ENCODE peak calls at places on chromosome 17, in seven cellular contexts. D is left ventricle myocardium inferior, A is neural progenitor cell, X is esophagus squamous epithelium, J is Panc1, E is IMR-90, I is mammary epithelial cell. U is an unnamed sample.

GRCh38 chr17:58320570-58321323 is 7.8 kb downstream of the TSPOAP1 start:
- DNase-seq in D (no peak), A (no peak), X (no peak), J (no peak), E (no peak), I (no peak), U (no peak)

GRCh38 chr17:82929011-82929622 is 89.3 kb upstream of the ZNF750 start:
- DNase-seq in D (peak), A (no peak), X (no peak), J (no peak), E (no peak), I (no peak), U (no peak)

GRCh38 chr17:33233855-33234228 is 59.3 kb downstream of the ASIC2 start:
- DNase-seq in D (peak), A (no peak), X (no peak), J (no peak), E (no peak), I (no peak), U (no peak)

GRCh38 chr17:35788504-35788998 is 6.9 kb downstream of the MMP28 start:
- DNase-seq in D (no peak), A (no peak), X (no peak), J (no peak), E (peak), I (peak), U (peak)

GRCh38 chr17:75487351-75488070 is 27.8 kb downstream of the CASKIN2 start:
- DNase-seq in D (no peak), A (no peak), X (no peak), J (no peak), E (no peak), I (no peak), U (no peak)

GRCh38 chr17:58414596-58414997 is 2.7 kb downstream of the RNF43 start:
- DNase-seq in D (no peak), A (no peak), X (no peak), J (no peak), E (no peak), I (peak), U (no peak)

GRCh38 chr17:62825182-62825581 is 17.1 kb upstream of the MARCHF10 start:
- DNase-seq in D (no peak), A (no peak), X (no peak), J (no peak), E (no peak), I (no peak), U (no peak)

GRCh38 chr17:48756816-48757215 is 28.3 kb upstream of the HOXB13 start:
- DNase-seq in D (no peak), A (no peak), X (no peak), J (no peak), E (no peak), I (no peak), U (no peak)

GRCh38 chr17:37742762-37743611 is 1.9 kb downstream of the HNF1B start:
- DNase-seq in D (no peak), A (peak), X (no peak), J (no peak), E (no peak), I (no peak), U (no peak)

GRCh38 chr17:70484496-70484895 is 315.2 kb downstream of the KCNJ2 start:
- DNase-seq in D (no peak), A (no peak), X (no peak), J (no peak), E (no peak), I (no peak), U (no peak)

GRCh38 chr17:28379814-28380571 is 8.5 kb downstream of the SARM1 start:
- DNase-seq in D (no peak), A (no peak), X (no peak), J (no peak), E (peak), I (peak), U (peak)

GRCh38 chr17:20256144-20256543 is 211.2 kb downstream of the LGALS9B start:
- DNase-seq in D (no peak), A (no peak), X (no peak), J (no peak), E (no peak), I (no peak), U (no peak)

GRCh38 chr17:39057807-39058206 is 90.6 kb upstream of the FBXO47 start:
- DNase-seq in D (no peak), A (no peak), X (no peak), J (no peak), E (no peak), I (no peak), U (no peak)

GRCh38 chr17:69430488-69430887 is 16.0 kb downstream of the MAP2K6 start:
- DNase-seq in D (no peak), A (no peak), X (no peak), J (no peak), E (no peak), I (peak), U (peak)

GRCh38 chr17:9900744-9901143 is 4.3 kb downstream of the RCVRN start:
- DNase-seq in D (no peak), A (no peak), X (no peak), J (no peak), E (peak), I (no peak), U (peak)

GRCh38 chr17:44000141-44000860 is 4.1 kb upstream of the NAGS start:
- DNase-seq in D (no peak), A (no peak), X (no peak), J (no peak), E (no peak), I (no peak), U (no peak)

GRCh38 chr17:63279498-63280230 is 166.4 kb downstream of the CYB561 start:
- DNase-seq in D (no peak), A (no peak), X (no peak), J (no peak), E (peak), I (peak), U (no peak)

GRCh38 chr17:28527859-28528258 is 21.7 kb downstream of the FOXN1 start:
- DNase-seq in D (no peak), A (no peak), X (no peak), J (no peak), E (no peak), I (peak), U (peak)

GRCh38 chr17:61317779-61318178 is 81.9 kb upstream of the TBX2 start:
- DNase-seq in D (no peak), A (no peak), X (no peak), J (no peak), E (no peak), I (no peak), U (no peak)

GRCh38 chr17:33086878-33087277 is 95.2 kb downstream of the SPACA3 start:
- DNase-seq in D (no peak), A (no peak), X (no peak), J (no peak), E (no peak), I (no peak), U (no peak)

GRCh38 chr17:58587713-58588117 is 73.3 kb upstream of the MTMR4 start:
- DNase-seq in D (peak), A (peak), X (no peak), J (peak), E (peak), I (peak), U (peak)

GRCh38 chr17:58531661-58532554 is 17.5 kb upstream of the MTMR4 start:
- DNase-seq in D (peak), A (peak), X (no peak), J (no peak), E (peak), I (peak), U (peak)

GRCh38 chr17:8753976-8754440 is 4.3 kb downstream of the SPDYE4 start:
- DNase-seq in D (no peak), A (no peak), X (no peak), J (peak), E (peak), I (peak), U (peak)

GRCh38 chr17:11240841-11241610 is at the start of gene SHISA6:
- DNase-seq in D (no peak), A (peak), X (no peak), J (no peak), E (no peak), I (no peak), U (no peak)

GRCh38 chr17:68592667-68593330 is 8.4 kb downstream of the FAM20A start:
- DNase-seq in D (no peak), A (no peak), X (no peak), J (no peak), E (no peak), I (no peak), U (no peak)

GRCh38 chr17:5943232-5943631 is 126.9 kb upstream of the WSCD1 start:
- DNase-seq in D (no peak), A (no peak), X (no peak), J (no peak), E (no peak), I (no peak), U (no peak)

GRCh38 chr17:32111141-32111771 is 31.0 kb upstream of the RHOT1 start:
- DNase-seq in D (peak), A (peak), X (no peak), J (no peak), E (peak), I (no peak), U (no peak)

GRCh38 chr17:42699415-42699740 is 17.0 kb downstream of the CNTNAP1 start:
- DNase-seq in D (no peak), A (no peak), X (no peak), J (no peak), E (no peak), I (no peak), U (no peak)
- H3K27ac ChIP-seq in D (peak), A (peak), X (peak), J (no peak), E (no peak), I (no peak), U (peak)

DNA sequence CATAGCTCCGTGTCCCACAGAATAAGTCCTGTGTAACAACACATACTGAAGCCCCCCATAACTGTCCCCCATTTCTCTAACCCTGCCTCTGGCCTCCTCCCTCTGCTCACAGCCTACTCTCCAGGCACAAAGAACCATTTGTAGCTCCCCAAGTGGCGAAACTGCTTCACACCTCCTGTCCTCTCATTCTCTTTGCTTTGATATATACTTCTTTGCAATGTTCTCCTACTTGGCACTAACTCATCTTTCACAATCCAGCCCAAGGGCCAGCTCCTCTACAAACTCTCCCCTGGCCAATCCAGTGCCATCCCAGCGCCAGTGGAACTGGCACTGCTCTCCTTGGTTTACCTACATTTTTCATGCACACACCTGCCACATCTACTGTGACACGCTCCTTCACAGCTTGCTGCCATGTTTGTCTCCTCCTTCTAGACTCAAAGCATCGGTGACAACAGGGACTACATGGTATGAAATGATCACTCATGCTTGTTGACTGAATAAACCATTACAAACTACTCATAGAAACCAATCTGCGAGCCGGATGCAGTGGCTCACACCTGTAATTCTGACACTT is 12.8 kb downstream of the CYTH1 start:
- DNase-seq in D (no peak), A (no peak), X (no peak), J (no peak), E (no peak), I (no peak), U (no peak)
- TF ChIP-seq CTCF in D (no peak), A (peak), X (no peak), J (no peak), E (no peak), I (no peak), U (no peak)

DNA sequence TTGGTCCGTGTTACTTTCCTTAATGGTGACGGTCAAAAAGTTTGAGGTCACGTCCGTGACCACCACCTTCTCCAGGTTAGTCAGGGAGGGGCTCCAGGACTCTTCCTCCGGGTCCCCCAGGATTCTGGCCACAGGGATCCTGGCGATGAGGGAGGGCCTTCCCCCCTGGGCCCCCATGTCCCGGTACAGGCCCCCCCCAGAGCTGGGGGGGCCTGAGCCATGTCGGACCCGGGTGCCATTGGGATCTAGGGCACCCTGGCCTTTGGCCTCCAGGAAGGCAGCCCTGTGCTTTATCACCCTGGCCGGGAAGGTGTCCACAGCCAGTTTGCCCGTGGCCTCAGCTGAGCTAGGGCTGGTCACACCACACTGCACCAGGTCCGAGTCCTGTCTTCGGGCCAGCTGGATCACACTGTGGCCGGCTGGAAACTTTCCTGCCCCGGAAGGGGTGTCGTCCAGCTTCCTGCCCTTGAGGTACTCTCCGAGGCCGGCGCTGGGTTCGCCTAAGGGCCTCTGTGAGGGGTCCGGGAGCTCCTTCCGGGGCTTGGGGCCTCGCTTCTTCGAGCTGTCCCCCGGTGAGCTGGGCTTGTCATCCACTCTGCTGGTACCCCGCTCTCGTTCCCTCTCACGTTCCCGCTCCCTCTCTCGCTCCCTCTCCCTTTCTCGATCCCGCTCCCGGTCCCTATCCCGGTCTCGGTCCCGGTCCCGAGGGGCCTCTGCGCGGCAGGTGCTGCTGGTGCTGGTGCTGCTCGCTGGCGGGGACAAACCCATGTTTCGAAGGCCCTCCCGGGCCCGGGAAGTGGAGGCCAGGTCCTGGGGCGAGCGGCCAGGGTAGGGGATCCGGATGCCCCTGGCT is 2.0 kb downstream of the CBX8 start:
- DNase-seq in D (no peak), A (peak), X (no peak), J (no peak), E (no peak), I (no peak), U (no peak)
- H3K27ac ChIP-seq in D (no peak), A (no peak), X (no peak), J (peak), E (peak), I (no peak), U (no peak)

GRCh38 chr17:40402668-40403067 is 15.0 kb downstream of the TOP2A start:
- DNase-seq in D (no peak), A (no peak), X (no peak), J (no peak), E (no peak), I (no peak), U (no peak)

GRCh38 chr17:40404003-40404402 is 13.7 kb downstream of the TOP2A start:
- DNase-seq in D (no peak), A (no peak), X (no peak), J (no peak), E (no peak), I (no peak), U (no peak)

DNA sequence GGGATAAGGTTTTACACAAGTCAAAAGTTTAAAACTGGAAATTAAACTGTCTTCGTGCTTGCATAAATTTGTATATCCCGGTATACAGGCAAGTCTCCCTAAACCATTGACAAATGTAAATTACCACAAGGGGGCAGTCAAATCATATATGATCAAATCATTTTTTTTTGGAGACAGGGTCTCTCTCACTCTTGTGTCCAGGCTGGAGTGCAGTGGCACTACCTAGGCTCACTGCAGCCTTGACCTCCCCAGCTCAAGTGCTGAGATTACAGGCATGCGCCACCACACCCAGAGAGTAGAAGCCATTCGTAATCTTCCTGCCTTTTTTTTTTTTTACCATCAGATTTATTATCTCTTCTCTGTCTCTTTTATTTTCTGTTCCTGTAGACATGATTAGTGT is 18.5 kb downstream of the TOP2A start:
- DNase-seq in D (no peak), A (peak), X (no peak), J (peak), E (peak), I (no peak), U (peak)
- TF ChIP-seq CTCF in D (peak), A (peak), X (peak), J (peak), E (peak), I (peak), U (peak)

DNA sequence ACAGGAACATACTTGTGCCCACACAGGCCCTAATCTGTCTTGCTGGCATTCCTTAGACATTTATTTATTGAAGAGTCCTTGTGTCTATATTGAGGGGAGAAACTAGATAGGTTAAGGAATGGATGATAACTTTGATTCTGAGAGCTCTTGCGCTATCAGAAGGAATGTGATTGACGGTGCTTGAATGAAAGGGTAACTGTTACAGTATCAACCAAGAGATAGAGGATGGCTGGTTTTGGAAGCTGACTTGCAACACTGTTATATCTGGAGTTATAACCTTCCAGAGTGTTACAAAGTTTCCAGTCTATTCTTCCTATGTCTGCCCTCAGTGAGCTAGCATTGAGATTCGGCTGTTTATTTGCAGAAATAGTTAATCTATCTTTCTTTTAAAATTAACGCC is 36.5 kb downstream of the PRKCA start:
- DNase-seq in D (no peak), A (no peak), X (no peak), J (no peak), E (no peak), I (no peak), U (no peak)
- H3K27ac ChIP-seq in D (no peak), A (no peak), X (no peak), J (peak), E (no peak), I (no peak), U (no peak)

GRCh38 chr17:54899721-54900456 is 763 bp upstream of the TOM1L1 start:
- DNase-seq in D (no peak), A (peak), X (no peak), J (no peak), E (peak), I (no peak), U (no peak)

GRCh38 chr17:54899201-54899600 is 1.5 kb upstream of the TOM1L1 start:
- DNase-seq in D (no peak), A (no peak), X (no peak), J (no peak), E (no peak), I (no peak), U (no peak)

GRCh38 chr17:54900457-54901229 is at the start of gene TOM1L1:
- DNase-seq in D (peak), A (peak), X (no peak), J (no peak), E (peak), I (peak), U (peak)

GRCh38 chr17:54901230-54901847 is 687 bp downstream of the TOM1L1 start:
- DNase-seq in D (no peak), A (no peak), X (no peak), J (no peak), E (peak), I (peak), U (peak)

GRCh38 chr17:54898576-54898975 is 2.1 kb upstream of the TOM1L1 start:
- DNase-seq in D (no peak), A (no peak), X (no peak), J (no peak), E (no peak), I (no peak), U (no peak)
- TF ChIP-seq CTCF in D (no peak), A (no peak), X (no peak), J (no peak), E (no peak), I (no peak), U (no peak)

U was measured in RWPE1.